ENCODE peak calls at places on chromosomes 16 and 17, in eight cellular contexts. G, E, F, J, H, T, O and S are unnamed samples.
A peak's percentile ranks its signal among the peaks of the same experiment; 100 is the strongest.

GRCh38 chr17:8939496-8940334 is 25.8 kb downstream of the PIK3R5 start:
- DNase-seq in G (no peak), E (no peak), F (no peak), J (no peak), H (no peak), T (no peak), O (no peak), S (no peak)

GRCh38 chr17:16939271-16939576 is 32.7 kb downstream of the TNFRSF13B start:
- DNase-seq in G (no peak), E (no peak), F (no peak), J (no peak), H (no peak), T (no peak), O (no peak), S (no peak)

GRCh38 chr17:63446981-63447687 is 1.0 kb upstream of the CYB561 start:
- DNase-seq in G (peak; percentile 72), E (peak; percentile 91), F (peak; percentile 19), J (no peak), H (peak; percentile 23), T (no peak), O (no peak), S (no peak)

GRCh38 chr17:60391419-60392041 is 403 bp downstream of the USP32 start:
- DNase-seq in G (no peak), E (no peak), F (no peak), J (peak; percentile 9), H (no peak), T (no peak), O (no peak), S (no peak)

GRCh38 chr17:18041776-18042175 is 2.6 kb downstream of the GID4 start:
- DNase-seq in G (no peak), E (peak; percentile 37), F (no peak), J (peak; percentile 93), H (peak; percentile 56), T (no peak), O (peak; percentile 19), S (no peak)

GRCh38 chr17:29590979-29591736 is 1.7 kb upstream of the GIT1 start:
- DNase-seq in G (peak; percentile 64), E (peak; percentile 62), F (peak; percentile 57), J (peak; percentile 26), H (no peak), T (peak; percentile 86), O (peak; percentile 47), S (no peak)

GRCh38 chr16:87422106-87422505 is 30.0 kb downstream of the MAP1LC3B start:
- DNase-seq in G (no peak), E (no peak), F (no peak), J (no peak), H (no peak), T (peak; percentile 27), O (no peak), S (no peak)

GRCh38 chr17:16491131-16491702 is 776 bp downstream of the LRRC75A start:
- DNase-seq in G (peak; percentile 72), E (no peak), F (no peak), J (no peak), H (peak; percentile 24), T (no peak), O (no peak), S (no peak)

GRCh38 chr16:48330133-48330846 is 54.9 kb downstream of the SIAH1 start:
- DNase-seq in G (no peak), E (no peak), F (no peak), J (no peak), H (no peak), T (no peak), O (no peak), S (no peak)

GRCh38 chr17:64339516-64340475 is 50.9 kb downstream of the PECAM1 start:
- DNase-seq in G (no peak), E (no peak), F (no peak), J (peak; percentile 27), H (peak; percentile 35), T (no peak), O (no peak), S (no peak)

GRCh38 chr16:28264656-28265055 is 27.7 kb upstream of the SBK1 start:
- DNase-seq in G (peak; percentile 37), E (peak; percentile 81), F (peak; percentile 39), J (peak; percentile 56), H (no peak), T (no peak), O (peak; percentile 23), S (no peak)

GRCh38 chr17:31425646-31426045 is 34.2 kb downstream of the RAB11FIP4 start:
- DNase-seq in G (no peak), E (no peak), F (peak; percentile 57), J (no peak), H (no peak), T (no peak), O (no peak), S (no peak)

GRCh38 chr17:51850206-51850605 is 308.3 kb downstream of the CA10 start:
- DNase-seq in G (no peak), E (no peak), F (no peak), J (no peak), H (peak; percentile 50), T (no peak), O (no peak), S (no peak)

GRCh38 chr16:2028620-2029220 is 2.0 kb downstream of the NHERF2 start:
- DNase-seq in G (no peak), E (no peak), F (no peak), J (no peak), H (no peak), T (no peak), O (no peak), S (no peak)

GRCh38 chr17:5111402-5112204 is at the start of gene ZNF232:
- DNase-seq in G (peak; percentile 98), E (peak; percentile 96), F (peak; percentile 93), J (peak; percentile 90), H (peak; percentile 91), T (peak; percentile 96), O (peak; percentile 93), S (peak; percentile 95)

GRCh38 chr17:5115673-5116651 is at the start of gene USP6:
- DNase-seq in G (peak; percentile 24), E (no peak), F (no peak), J (no peak), H (no peak), T (no peak), O (no peak), S (no peak)

GRCh38 chr17:5110816-5111215 is 862 bp downstream of the ZNF232 start:
- DNase-seq in G (no peak), E (no peak), F (no peak), J (no peak), H (no peak), T (no peak), O (peak; percentile 7), S (no peak)
- H3K4me3 ChIP-seq in G (no peak overlapping the region), E (peak overlapping the region; percentile 58), F (peak overlapping the region; percentile 79), J (peak overlapping the region; percentile 94), H (peak overlapping the region; percentile 71), T (peak overlapping the region; percentile 78), O (peak overlapping the region; percentile 73), S (peak overlapping the region; percentile 75)

GRCh38 chr17:83053021-83053778 is 26.2 kb upstream of the METRNL start:
- DNase-seq in G (peak; percentile 37), E (peak; percentile 25), F (peak; percentile 79), J (no peak), H (no peak), T (peak; percentile 70), O (peak; percentile 22), S (peak; percentile 75)

GRCh38 chr17:83050651-83051422 is 28.6 kb upstream of the METRNL start:
- DNase-seq in G (peak; percentile 82), E (no peak), F (no peak), J (no peak), H (no peak), T (peak; percentile 73), O (no peak), S (peak; percentile 74)

GRCh38 chr17:83052241-83052564 is 27.2 kb upstream of the METRNL start:
- DNase-seq in G (no peak), E (no peak), F (no peak), J (no peak), H (no peak), T (no peak), O (no peak), S (no peak)

GRCh38 chr17:83053779-83054451 is 25.5 kb upstream of the METRNL start:
- DNase-seq in G (peak; percentile 38), E (no peak), F (peak; percentile 68), J (no peak), H (no peak), T (peak; percentile 84), O (no peak), S (peak; percentile 65)

GRCh38 chr17:83051423-83052240 is 27.8 kb upstream of the METRNL start:
- DNase-seq in G (peak; percentile 99), E (peak; percentile 99), F (peak; percentile 98), J (peak; percentile 96), H (peak; percentile 98), T (peak; percentile 99), O (peak; percentile 98), S (peak; percentile 98)
- TF ChIP-seq CTCF in G (no peak), E (no peak), F (no peak), J (no peak), H (no peak), T (no peak), O (no peak), S (no peak)

DNA sequence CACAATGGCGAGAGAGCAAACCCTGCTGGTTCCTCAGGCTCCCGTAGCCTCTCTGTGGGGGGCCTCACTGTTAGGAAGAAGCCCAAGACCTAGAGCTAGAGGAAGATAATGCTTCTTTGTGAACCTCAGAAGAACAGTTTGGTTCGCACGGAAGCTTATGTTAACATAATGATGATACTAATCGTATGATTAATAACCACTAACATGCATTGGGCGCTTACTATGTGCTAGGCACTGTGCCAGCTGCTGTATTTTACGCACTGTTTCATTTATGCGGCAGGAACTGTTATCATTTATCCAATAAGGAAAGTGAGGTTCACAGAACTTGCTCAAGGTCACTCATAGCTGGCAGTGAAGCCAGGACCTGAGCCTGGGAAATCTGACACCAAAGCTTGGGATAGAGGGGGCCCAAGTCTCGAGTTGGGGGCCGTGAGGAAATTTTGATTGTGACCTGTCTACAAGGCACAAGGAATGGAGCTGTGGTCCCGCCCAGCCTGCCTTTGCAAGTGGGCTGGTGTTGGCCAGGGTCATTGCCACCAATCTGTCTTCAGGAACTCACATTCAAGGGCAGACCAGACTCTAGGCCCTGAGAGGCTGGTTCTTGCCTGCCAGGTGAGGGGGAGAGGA is 6.8 kb downstream of the PRCD start:
- DNase-seq in G (no peak), E (peak; percentile 90), F (peak; percentile 72), J (peak; percentile 84), H (peak; percentile 99), T (no peak), O (peak; percentile 91), S (no peak)
- H3K4me3 ChIP-seq in G (no peak overlapping the region), E (no peak overlapping the region), F (no peak overlapping the region), J (no peak overlapping the region), H (peak overlapping the region; percentile 22), T (no peak overlapping the region), O (no peak overlapping the region), S (no peak overlapping the region)

DNA sequence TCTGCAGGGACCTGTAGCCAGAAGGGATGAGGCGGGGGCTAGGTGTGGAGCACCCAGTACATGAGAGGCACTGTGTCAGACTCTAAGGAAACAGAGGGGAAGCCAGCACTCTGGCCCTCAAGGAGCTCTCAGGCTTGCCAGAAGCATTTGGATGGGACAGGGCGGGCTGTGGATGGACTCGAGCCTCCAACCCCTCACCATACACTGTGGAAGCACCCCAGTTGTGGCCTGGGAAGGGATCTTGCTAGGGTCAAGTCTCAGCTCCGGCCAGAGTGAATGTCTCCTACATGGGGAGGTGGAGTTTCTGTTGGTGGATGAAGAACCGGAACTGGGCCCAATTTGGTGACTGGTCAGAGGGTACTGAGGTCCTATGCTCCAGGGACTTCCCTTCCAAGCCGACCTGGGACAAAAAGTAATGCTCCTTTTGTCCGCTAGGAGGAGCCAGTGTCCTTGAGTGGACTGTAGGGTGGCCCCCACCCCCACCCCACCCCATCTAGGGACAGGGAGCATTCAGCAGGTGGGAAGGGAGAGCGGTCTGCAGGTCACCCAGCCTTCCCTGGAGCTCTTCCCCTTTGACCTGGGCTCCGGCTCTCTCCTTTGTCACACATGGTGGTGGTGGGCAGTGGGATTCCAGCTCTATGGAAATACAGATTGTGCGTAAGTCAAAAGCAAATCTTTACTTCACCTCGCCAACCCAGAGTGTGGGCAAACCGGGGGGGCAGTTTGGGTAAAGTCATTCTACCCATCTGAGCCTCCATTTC is 20.3 kb upstream of the PHB1 start:
- DNase-seq in G (no peak), E (peak; percentile 63), F (peak; percentile 63), J (peak; percentile 43), H (peak; percentile 88), T (no peak), O (peak; percentile 60), S (peak; percentile 66)
- TF ChIP-seq CTCF in G (peak; percentile 41), E (peak; percentile 69), F (peak; percentile 33), J (peak; percentile 77), H (peak; percentile 71), T (peak; percentile 61), O (peak; percentile 85), S (peak; percentile 74)